ENCODE peak calls at places on chromosomes 1 and 21, in five cellular contexts. O is neuronal stem cell, G is left ventricle myocardium inferior, A is T-helper 2 cell, P is AG04449. X is an unnamed sample.

GRCh38 chr1:59543211-59543668 is 246.3 kb downstream of the FGGY start:
- DNase-seq in P (no peak), G (no peak), A (no peak), O (no peak), X (no peak)

GRCh38 chr1:63746129-63746864 is 27.5 kb upstream of the ROR1 start:
- DNase-seq in O (no peak), P (peak), G (no peak), A (no peak), X (peak)

GRCh38 chr1:91450260-91450659 is 45.6 kb upstream of the HFM1 start:
- DNase-seq in G (no peak), O (no peak), P (peak), A (no peak), X (no peak)

GRCh38 chr21:14538477-14538876 is 7.6 kb downstream of the SAMSN1 start:
- DNase-seq in P (no peak), G (no peak), O (no peak), A (no peak), X (no peak)

GRCh38 chr1:52544665-52545525 is 8.0 kb downstream of the TUT4 start:
- DNase-seq in A (no peak), O (no peak), P (no peak), G (no peak), X (no peak)

GRCh38 chr1:171904778-171905449 is 63.6 kb downstream of the DNM3 start:
- DNase-seq in P (no peak), G (no peak), O (no peak), A (no peak), X (peak)

GRCh38 chr1:116193768-116194167 is 82.6 kb downstream of the MAB21L3 start:
- DNase-seq in G (no peak), O (no peak), A (no peak), P (no peak), X (no peak)

GRCh38 chr1:61337037-61337436 is 254.7 kb downstream of the NFIA start:
- DNase-seq in G (no peak), A (no peak), O (no peak), P (no peak), X (peak)

GRCh38 chr1:50436489-50436888 is 13.2 kb upstream of the DMRTA2 start:
- DNase-seq in A (no peak), P (no peak), O (no peak), G (no peak), X (no peak)

GRCh38 chr1:228090613-228091081 is 8.1 kb downstream of the ARF1 start:
- DNase-seq in P (no peak), O (no peak), G (no peak), A (no peak), X (peak)

GRCh38 chr1:2132222-2133038 is 62.1 kb downstream of the FAAP20 start:
- DNase-seq in G (peak), P (no peak), A (no peak), O (peak), X (peak)

GRCh38 chr21:42939581-42940413 is 14.4 kb upstream of the ERVH48-1 start:
- DNase-seq in G (peak), P (peak), A (no peak), O (no peak), X (peak)

GRCh38 chr21:33964706-33965325 is 49.2 kb upstream of the ATP5PO start:
- DNase-seq in A (no peak), O (no peak), P (no peak), G (no peak), X (no peak)

GRCh38 chr1:55326496-55326895 is 111.3 kb upstream of the USP24 start:
- DNase-seq in G (no peak), P (no peak), O (no peak), A (no peak), X (no peak)

GRCh38 chr1:109770331-109771095 is 6.8 kb upstream of the EPS8L3 start:
- DNase-seq in O (no peak), G (peak), A (no peak), P (no peak), X (no peak)

GRCh38 chr21:45824546-45825208 is 156.9 kb upstream of the COL6A1 start:
- DNase-seq in O (no peak), P (no peak), A (no peak), G (no peak), X (no peak)

GRCh38 chr1:222283147-222283768 is 264.6 kb downstream of the HHIPL2 start:
- DNase-seq in O (no peak), A (no peak), G (no peak), P (peak), X (peak)

GRCh38 chr1:55305735-55306134 is 90.6 kb upstream of the USP24 start:
- DNase-seq in P (no peak), G (no peak), O (no peak), A (no peak), X (peak)

GRCh38 chr1:61420909-61421835 is 303.8 kb downstream of the TM2D1 start:
- DNase-seq in A (no peak), O (no peak), P (no peak), G (peak), X (no peak)

GRCh38 chr1:12314328-12314903 is 84.6 kb downstream of the VPS13D start:
- DNase-seq in A (no peak), P (no peak), O (no peak), G (no peak), X (no peak)

GRCh38 chr1:1245178-1245839 is 1.2 kb downstream of the C1QTNF12 start:
- DNase-seq in G (no peak), A (no peak), P (no peak), O (no peak), X (no peak)

GRCh38 chr1:245604979-245605378 is 450.2 kb downstream of the KIF26B start:
- DNase-seq in P (no peak), O (no peak), G (no peak), A (no peak), X (no peak)

GRCh38 chr1:54611621-54612020 is 11.7 kb downstream of the FAM151A start:
- DNase-seq in G (no peak), P (no peak), A (no peak), O (no peak), X (no peak)

GRCh38 chr1:9766759-9767442 is 56.9 kb downstream of the CLSTN1 start:
- DNase-seq in G (no peak), O (no peak), P (peak), A (no peak), X (peak)

GRCh38 chr1:7915826-7916225 is 24.8 kb downstream of the TNFRSF9 start:
- DNase-seq in O (no peak), G (no peak), P (no peak), A (peak), X (no peak)

GRCh38 chr1:36223373-36223995 is 759 bp upstream of the THRAP3 start:
- DNase-seq in G (no peak), O (no peak), A (no peak), P (no peak), X (peak)

GRCh38 chr1:13947658-13948057 is 247.7 kb downstream of the PRDM2 start:
- DNase-seq in G (no peak), P (no peak), A (no peak), O (no peak), X (no peak)